ENCODE peak calls at places on chromosome 1, in nine cellular contexts. One of them, this sample, is unnamed.

GRCh38 chr1:37807220-37807554 is 403 bp upstream of the C1orf122 start:
- DNase-seq in NCI-H2227 treated with DMSO at 0.1 percent for 48 hours: no peak
- DNase-seq in activated naive CD4-positive, alpha-beta T cell: no peak
- DNase-seq in AG04450: no peak
- DNase-seq in Calu3: no peak
- DNase-seq in GM12891: no peak
- DNase-seq in HT1080: no peak
- DNase-seq in progenitor cell of endocrine pancreas: no peak
- DNase-seq in stimulated activated naive CD8-positive, alpha-beta T cell treated with anti-CD3 and anti-CD28 coated beads, Interleukin-15, Interleukin-2, amounts not matched to agents 100 U/mL and 50 U/mL, for 24 hours: no peak
- DNase-seq in this sample: no peak

GRCh38 chr1:39116116-39116607 is 88.3 kb upstream of the MACF1 start:
- DNase-seq in NCI-H2227 treated with DMSO at 0.1 percent for 48 hours: no peak
- DNase-seq in activated naive CD4-positive, alpha-beta T cell: no peak
- DNase-seq in AG04450: no peak
- DNase-seq in Calu3: no peak
- DNase-seq in GM12891: no peak
- DNase-seq in HT1080: no peak
- DNase-seq in progenitor cell of endocrine pancreas: no peak
- DNase-seq in stimulated activated naive CD8-positive, alpha-beta T cell treated with anti-CD3 and anti-CD28 coated beads, Interleukin-15, Interleukin-2, amounts not matched to agents 100 U/mL and 50 U/mL, for 24 hours: no peak
- DNase-seq in this sample: no peak

GRCh38 chr1:61132176-61133047 is 50.1 kb downstream of the NFIA start:
- DNase-seq in NCI-H2227 treated with DMSO at 0.1 percent for 48 hours: no peak
- DNase-seq in activated naive CD4-positive, alpha-beta T cell: no peak
- DNase-seq in AG04450: no peak
- DNase-seq in Calu3: peak
- DNase-seq in GM12891: no peak
- DNase-seq in HT1080: peak
- DNase-seq in progenitor cell of endocrine pancreas: no peak
- DNase-seq in stimulated activated naive CD8-positive, alpha-beta T cell treated with anti-CD3 and anti-CD28 coated beads, Interleukin-15, Interleukin-2, amounts not matched to agents 100 U/mL and 50 U/mL, for 24 hours: no peak
- DNase-seq in this sample: no peak

GRCh38 chr1:199646761-199647160 is 380.7 kb upstream of the NR5A2 start:
- DNase-seq in NCI-H2227 treated with DMSO at 0.1 percent for 48 hours: no peak
- DNase-seq in activated naive CD4-positive, alpha-beta T cell: no peak
- DNase-seq in AG04450: no peak
- DNase-seq in Calu3: peak
- DNase-seq in GM12891: no peak
- DNase-seq in HT1080: peak
- DNase-seq in progenitor cell of endocrine pancreas: no peak
- DNase-seq in stimulated activated naive CD8-positive, alpha-beta T cell treated with anti-CD3 and anti-CD28 coated beads, Interleukin-15, Interleukin-2, amounts not matched to agents 100 U/mL and 50 U/mL, for 24 hours: no peak
- DNase-seq in this sample: peak

GRCh38 chr1:39295901-39296300 is 91.4 kb downstream of the MACF1 start:
- DNase-seq in NCI-H2227 treated with DMSO at 0.1 percent for 48 hours: no peak
- DNase-seq in activated naive CD4-positive, alpha-beta T cell: no peak
- DNase-seq in AG04450: no peak
- DNase-seq in Calu3: no peak
- DNase-seq in GM12891: no peak
- DNase-seq in HT1080: no peak
- DNase-seq in progenitor cell of endocrine pancreas: no peak
- DNase-seq in stimulated activated naive CD8-positive, alpha-beta T cell treated with anti-CD3 and anti-CD28 coated beads, Interleukin-15, Interleukin-2, amounts not matched to agents 100 U/mL and 50 U/mL, for 24 hours: no peak
- DNase-seq in this sample: peak

GRCh38 chr1:19735419-19736127 is 64.1 kb downstream of the TMCO4 start:
- DNase-seq in NCI-H2227 treated with DMSO at 0.1 percent for 48 hours: no peak
- DNase-seq in activated naive CD4-positive, alpha-beta T cell: no peak
- DNase-seq in AG04450: peak
- DNase-seq in Calu3: no peak
- DNase-seq in GM12891: no peak
- DNase-seq in HT1080: peak
- DNase-seq in progenitor cell of endocrine pancreas: no peak
- DNase-seq in stimulated activated naive CD8-positive, alpha-beta T cell treated with anti-CD3 and anti-CD28 coated beads, Interleukin-15, Interleukin-2, amounts not matched to agents 100 U/mL and 50 U/mL, for 24 hours: no peak
- DNase-seq in this sample: peak

GRCh38 chr1:154863702-154864174 is 6.3 kb downstream of the KCNN3 start:
- DNase-seq in NCI-H2227 treated with DMSO at 0.1 percent for 48 hours: peak
- DNase-seq in activated naive CD4-positive, alpha-beta T cell: no peak
- DNase-seq in AG04450: no peak
- DNase-seq in Calu3: peak
- DNase-seq in GM12891: no peak
- DNase-seq in HT1080: peak
- DNase-seq in progenitor cell of endocrine pancreas: no peak
- DNase-seq in stimulated activated naive CD8-positive, alpha-beta T cell treated with anti-CD3 and anti-CD28 coated beads, Interleukin-15, Interleukin-2, amounts not matched to agents 100 U/mL and 50 U/mL, for 24 hours: peak
- DNase-seq in this sample: no peak

GRCh38 chr1:107152332-107152731 is 11.5 kb downstream of the NTNG1 start:
- DNase-seq in NCI-H2227 treated with DMSO at 0.1 percent for 48 hours: no peak
- DNase-seq in activated naive CD4-positive, alpha-beta T cell: no peak
- DNase-seq in AG04450: no peak
- DNase-seq in Calu3: no peak
- DNase-seq in GM12891: no peak
- DNase-seq in HT1080: no peak
- DNase-seq in progenitor cell of endocrine pancreas: no peak
- DNase-seq in stimulated activated naive CD8-positive, alpha-beta T cell treated with anti-CD3 and anti-CD28 coated beads, Interleukin-15, Interleukin-2, amounts not matched to agents 100 U/mL and 50 U/mL, for 24 hours: no peak
- DNase-seq in this sample: no peak

GRCh38 chr1:66571789-66572188 is 37.8 kb downstream of the SGIP1 start:
- DNase-seq in NCI-H2227 treated with DMSO at 0.1 percent for 48 hours: no peak
- DNase-seq in activated naive CD4-positive, alpha-beta T cell: no peak
- DNase-seq in AG04450: no peak
- DNase-seq in Calu3: no peak
- DNase-seq in GM12891: no peak
- DNase-seq in HT1080: peak
- DNase-seq in progenitor cell of endocrine pancreas: no peak
- DNase-seq in stimulated activated naive CD8-positive, alpha-beta T cell treated with anti-CD3 and anti-CD28 coated beads, Interleukin-15, Interleukin-2, amounts not matched to agents 100 U/mL and 50 U/mL, for 24 hours: no peak
- DNase-seq in this sample: peak

GRCh38 chr1:46549697-46550681 is 1.5 kb downstream of the KNCN start:
- DNase-seq in NCI-H2227 treated with DMSO at 0.1 percent for 48 hours: peak
- DNase-seq in activated naive CD4-positive, alpha-beta T cell: no peak
- DNase-seq in AG04450: no peak
- DNase-seq in Calu3: peak
- DNase-seq in GM12891: no peak
- DNase-seq in HT1080: peak
- DNase-seq in progenitor cell of endocrine pancreas: no peak
- DNase-seq in stimulated activated naive CD8-positive, alpha-beta T cell treated with anti-CD3 and anti-CD28 coated beads, Interleukin-15, Interleukin-2, amounts not matched to agents 100 U/mL and 50 U/mL, for 24 hours: peak
- DNase-seq in this sample: no peak

GRCh38 chr1:111704240-111704639 is 35.0 kb downstream of the INKA2 start:
- DNase-seq in NCI-H2227 treated with DMSO at 0.1 percent for 48 hours: no peak
- DNase-seq in activated naive CD4-positive, alpha-beta T cell: no peak
- DNase-seq in AG04450: no peak
- DNase-seq in Calu3: no peak
- DNase-seq in GM12891: no peak
- DNase-seq in HT1080: no peak
- DNase-seq in progenitor cell of endocrine pancreas: no peak
- DNase-seq in stimulated activated naive CD8-positive, alpha-beta T cell treated with anti-CD3 and anti-CD28 coated beads, Interleukin-15, Interleukin-2, amounts not matched to agents 100 U/mL and 50 U/mL, for 24 hours: no peak
- DNase-seq in this sample: no peak

GRCh38 chr1:203338335-203339036 is 12.4 kb downstream of the FMOD start:
- DNase-seq in NCI-H2227 treated with DMSO at 0.1 percent for 48 hours: peak
- DNase-seq in activated naive CD4-positive, alpha-beta T cell: peak
- DNase-seq in AG04450: no peak
- DNase-seq in Calu3: peak
- DNase-seq in GM12891: peak
- DNase-seq in HT1080: peak
- DNase-seq in progenitor cell of endocrine pancreas: peak
- DNase-seq in stimulated activated naive CD8-positive, alpha-beta T cell treated with anti-CD3 and anti-CD28 coated beads, Interleukin-15, Interleukin-2, amounts not matched to agents 100 U/mL and 50 U/mL, for 24 hours: peak
- DNase-seq in this sample: peak

GRCh38 chr1:209428241-209428921 is 155.1 kb upstream of the CAMK1G start:
- DNase-seq in NCI-H2227 treated with DMSO at 0.1 percent for 48 hours: no peak
- DNase-seq in activated naive CD4-positive, alpha-beta T cell: no peak
- DNase-seq in AG04450: no peak
- DNase-seq in Calu3: no peak
- DNase-seq in GM12891: no peak
- DNase-seq in HT1080: no peak
- DNase-seq in progenitor cell of endocrine pancreas: no peak
- DNase-seq in stimulated activated naive CD8-positive, alpha-beta T cell treated with anti-CD3 and anti-CD28 coated beads, Interleukin-15, Interleukin-2, amounts not matched to agents 100 U/mL and 50 U/mL, for 24 hours: no peak
- DNase-seq in this sample: no peak

GRCh38 chr1:30323841-30324240 is 399.5 kb downstream of the MATN1 start:
- DNase-seq in NCI-H2227 treated with DMSO at 0.1 percent for 48 hours: no peak
- DNase-seq in activated naive CD4-positive, alpha-beta T cell: no peak
- DNase-seq in AG04450: no peak
- DNase-seq in Calu3: no peak
- DNase-seq in GM12891: no peak
- DNase-seq in HT1080: no peak
- DNase-seq in progenitor cell of endocrine pancreas: no peak
- DNase-seq in stimulated activated naive CD8-positive, alpha-beta T cell treated with anti-CD3 and anti-CD28 coated beads, Interleukin-15, Interleukin-2, amounts not matched to agents 100 U/mL and 50 U/mL, for 24 hours: no peak
- DNase-seq in this sample: no peak

GRCh38 chr1:157566484-157567300 is 14.4 kb upstream of the FCRL5 start:
- DNase-seq in NCI-H2227 treated with DMSO at 0.1 percent for 48 hours: no peak
- DNase-seq in activated naive CD4-positive, alpha-beta T cell: no peak
- DNase-seq in AG04450: no peak
- DNase-seq in Calu3: no peak
- DNase-seq in GM12891: no peak
- DNase-seq in HT1080: no peak
- DNase-seq in progenitor cell of endocrine pancreas: no peak
- DNase-seq in stimulated activated naive CD8-positive, alpha-beta T cell treated with anti-CD3 and anti-CD28 coated beads, Interleukin-15, Interleukin-2, amounts not matched to agents 100 U/mL and 50 U/mL, for 24 hours: no peak
- DNase-seq in this sample: no peak

GRCh38 chr1:207805841-207806421 is 54.1 kb downstream of the CD46 start:
- DNase-seq in NCI-H2227 treated with DMSO at 0.1 percent for 48 hours: no peak
- DNase-seq in activated naive CD4-positive, alpha-beta T cell: no peak
- DNase-seq in AG04450: peak
- DNase-seq in Calu3: no peak
- DNase-seq in GM12891: no peak
- DNase-seq in HT1080: peak
- DNase-seq in progenitor cell of endocrine pancreas: no peak
- DNase-seq in stimulated activated naive CD8-positive, alpha-beta T cell treated with anti-CD3 and anti-CD28 coated beads, Interleukin-15, Interleukin-2, amounts not matched to agents 100 U/mL and 50 U/mL, for 24 hours: no peak
- DNase-seq in this sample: peak

GRCh38 chr1:94254073-94254810 is 16.9 kb upstream of the ARHGAP29 start:
- DNase-seq in NCI-H2227 treated with DMSO at 0.1 percent for 48 hours: no peak
- DNase-seq in activated naive CD4-positive, alpha-beta T cell: no peak
- DNase-seq in AG04450: no peak
- DNase-seq in Calu3: no peak
- DNase-seq in GM12891: no peak
- DNase-seq in HT1080: peak
- DNase-seq in progenitor cell of endocrine pancreas: no peak
- DNase-seq in stimulated activated naive CD8-positive, alpha-beta T cell treated with anti-CD3 and anti-CD28 coated beads, Interleukin-15, Interleukin-2, amounts not matched to agents 100 U/mL and 50 U/mL, for 24 hours: no peak
- DNase-seq in this sample: no peak

GRCh38 chr1:39657923-39658485 is 13.9 kb downstream of the NT5C1A start:
- DNase-seq in NCI-H2227 treated with DMSO at 0.1 percent for 48 hours: peak
- DNase-seq in activated naive CD4-positive, alpha-beta T cell: no peak
- DNase-seq in AG04450: peak
- DNase-seq in Calu3: peak
- DNase-seq in GM12891: peak
- DNase-seq in HT1080: peak
- DNase-seq in progenitor cell of endocrine pancreas: peak
- DNase-seq in stimulated activated naive CD8-positive, alpha-beta T cell treated with anti-CD3 and anti-CD28 coated beads, Interleukin-15, Interleukin-2, amounts not matched to agents 100 U/mL and 50 U/mL, for 24 hours: peak
- DNase-seq in this sample: peak

GRCh38 chr1:89200668-89201488 is 2.1 kb upstream of the GBP4 start:
- DNase-seq in NCI-H2227 treated with DMSO at 0.1 percent for 48 hours: no peak
- DNase-seq in activated naive CD4-positive, alpha-beta T cell: no peak
- DNase-seq in AG04450: no peak
- DNase-seq in Calu3: no peak
- DNase-seq in GM12891: no peak
- DNase-seq in HT1080: no peak
- DNase-seq in progenitor cell of endocrine pancreas: no peak
- DNase-seq in stimulated activated naive CD8-positive, alpha-beta T cell treated with anti-CD3 and anti-CD28 coated beads, Interleukin-15, Interleukin-2, amounts not matched to agents 100 U/mL and 50 U/mL, for 24 hours: no peak
- DNase-seq in this sample: no peak

GRCh38 chr1:203354246-203354645 is 3.3 kb upstream of the FMOD start:
- DNase-seq in NCI-H2227 treated with DMSO at 0.1 percent for 48 hours: no peak
- DNase-seq in activated naive CD4-positive, alpha-beta T cell: no peak
- DNase-seq in AG04450: peak
- DNase-seq in Calu3: no peak
- DNase-seq in GM12891: no peak
- DNase-seq in HT1080: no peak
- DNase-seq in progenitor cell of endocrine pancreas: no peak
- DNase-seq in stimulated activated naive CD8-positive, alpha-beta T cell treated with anti-CD3 and anti-CD28 coated beads, Interleukin-15, Interleukin-2, amounts not matched to agents 100 U/mL and 50 U/mL, for 24 hours: no peak
- DNase-seq in this sample: no peak

GRCh38 chr1:108896160-108897150 is 19.7 kb downstream of the GPSM2 start:
- DNase-seq in NCI-H2227 treated with DMSO at 0.1 percent for 48 hours: no peak
- DNase-seq in activated naive CD4-positive, alpha-beta T cell: no peak
- DNase-seq in AG04450: peak
- DNase-seq in Calu3: no peak
- DNase-seq in GM12891: no peak
- DNase-seq in HT1080: no peak
- DNase-seq in progenitor cell of endocrine pancreas: no peak
- DNase-seq in stimulated activated naive CD8-positive, alpha-beta T cell treated with anti-CD3 and anti-CD28 coated beads, Interleukin-15, Interleukin-2, amounts not matched to agents 100 U/mL and 50 U/mL, for 24 hours: no peak
- DNase-seq in this sample: no peak

GRCh38 chr1:165143437-165144065 is 213.0 kb downstream of the LMX1A start:
- DNase-seq in NCI-H2227 treated with DMSO at 0.1 percent for 48 hours: no peak
- DNase-seq in activated naive CD4-positive, alpha-beta T cell: no peak
- DNase-seq in AG04450: no peak
- DNase-seq in Calu3: peak
- DNase-seq in GM12891: no peak
- DNase-seq in HT1080: no peak
- DNase-seq in progenitor cell of endocrine pancreas: no peak
- DNase-seq in stimulated activated naive CD8-positive, alpha-beta T cell treated with anti-CD3 and anti-CD28 coated beads, Interleukin-15, Interleukin-2, amounts not matched to agents 100 U/mL and 50 U/mL, for 24 hours: peak
- DNase-seq in this sample: no peak

GRCh38 chr1:44284184-44284583 is 70.9 kb downstream of the ERI3 start:
- DNase-seq in NCI-H2227 treated with DMSO at 0.1 percent for 48 hours: no peak
- DNase-seq in activated naive CD4-positive, alpha-beta T cell: no peak
- DNase-seq in AG04450: no peak
- DNase-seq in Calu3: no peak
- DNase-seq in GM12891: no peak
- DNase-seq in HT1080: no peak
- DNase-seq in progenitor cell of endocrine pancreas: no peak
- DNase-seq in stimulated activated naive CD8-positive, alpha-beta T cell treated with anti-CD3 and anti-CD28 coated beads, Interleukin-15, Interleukin-2, amounts not matched to agents 100 U/mL and 50 U/mL, for 24 hours: no peak
- DNase-seq in this sample: no peak

GRCh38 chr1:228197555-228198147 is 10.2 kb upstream of the OBSCN start:
- DNase-seq in NCI-H2227 treated with DMSO at 0.1 percent for 48 hours: no peak
- DNase-seq in activated naive CD4-positive, alpha-beta T cell: no peak
- DNase-seq in AG04450: no peak
- DNase-seq in Calu3: no peak
- DNase-seq in GM12891: no peak
- DNase-seq in HT1080: no peak
- DNase-seq in progenitor cell of endocrine pancreas: no peak
- DNase-seq in stimulated activated naive CD8-positive, alpha-beta T cell treated with anti-CD3 and anti-CD28 coated beads, Interleukin-15, Interleukin-2, amounts not matched to agents 100 U/mL and 50 U/mL, for 24 hours: no peak
- DNase-seq in this sample: no peak

GRCh38 chr1:109516872-109517271 is 7.3 kb upstream of the AMIGO1 start:
- DNase-seq in NCI-H2227 treated with DMSO at 0.1 percent for 48 hours: no peak
- DNase-seq in activated naive CD4-positive, alpha-beta T cell: no peak
- DNase-seq in AG04450: no peak
- DNase-seq in Calu3: no peak
- DNase-seq in GM12891: no peak
- DNase-seq in HT1080: no peak
- DNase-seq in progenitor cell of endocrine pancreas: no peak
- DNase-seq in stimulated activated naive CD8-positive, alpha-beta T cell treated with anti-CD3 and anti-CD28 coated beads, Interleukin-15, Interleukin-2, amounts not matched to agents 100 U/mL and 50 U/mL, for 24 hours: no peak
- DNase-seq in this sample: no peak

GRCh38 chr1:162538815-162539431 is 22.6 kb upstream of the UAP1 start:
- DNase-seq in NCI-H2227 treated with DMSO at 0.1 percent for 48 hours: no peak
- DNase-seq in activated naive CD4-positive, alpha-beta T cell: no peak
- DNase-seq in AG04450: peak
- DNase-seq in Calu3: peak
- DNase-seq in GM12891: no peak
- DNase-seq in HT1080: peak
- DNase-seq in progenitor cell of endocrine pancreas: no peak
- DNase-seq in stimulated activated naive CD8-positive, alpha-beta T cell treated with anti-CD3 and anti-CD28 coated beads, Interleukin-15, Interleukin-2, amounts not matched to agents 100 U/mL and 50 U/mL, for 24 hours: no peak
- DNase-seq in this sample: peak

GRCh38 chr1:156995412-156995811 is 50.1 kb downstream of the ARHGEF11 start:
- DNase-seq in NCI-H2227 treated with DMSO at 0.1 percent for 48 hours: no peak
- DNase-seq in activated naive CD4-positive, alpha-beta T cell: no peak
- DNase-seq in AG04450: no peak
- DNase-seq in Calu3: no peak
- DNase-seq in GM12891: no peak
- DNase-seq in HT1080: no peak
- DNase-seq in progenitor cell of endocrine pancreas: no peak
- DNase-seq in stimulated activated naive CD8-positive, alpha-beta T cell treated with anti-CD3 and anti-CD28 coated beads, Interleukin-15, Interleukin-2, amounts not matched to agents 100 U/mL and 50 U/mL, for 24 hours: no peak
- DNase-seq in this sample: no peak

This sample was measured in NCI-H226.